ENCODE peak calls at places on chromosomes 4 and X, in five cellular contexts. B is AG04450, L is coronary artery, D is astrocyte of the cerebellum, P is body of pancreas. E is an unnamed sample.

GRCh38 chr4:15688056-15688455 is 6.4 kb downstream of the FAM200B start:
- DNase-seq in D (no peak), B (no peak), P (no peak), L (no peak), E (no peak)

GRCh38 chr4:3399277-3400194 is 42.2 kb upstream of the HGFAC start:
- DNase-seq in B (no peak), L (no peak), D (peak), P (no peak), E (no peak)

GRCh38 chrX:118739577-118739976 is 12.2 kb downstream of the IL13RA1 start:
- DNase-seq in D (no peak), B (no peak), P (no peak), L (no peak), E (no peak)

GRCh38 chrX:134604701-134605271 is 53.5 kb downstream of the PLAC1 start:
- DNase-seq in B (no peak), L (no peak), P (peak), D (no peak), E (peak)

GRCh38 chr4:96742332-96743014 is 902.6 kb downstream of the PDHA2 start:
- DNase-seq in L (no peak), P (no peak), D (no peak), B (no peak), E (no peak)

GRCh38 chr4:72383439-72383838 is 185.6 kb downstream of the ADAMTS3 start:
- DNase-seq in P (no peak), B (no peak), L (no peak), D (no peak), E (no peak)

GRCh38 chr4:98994474-98995182 is 893 bp upstream of the METAP1 start:
- DNase-seq in P (no peak), D (no peak), B (no peak), L (no peak), E (no peak)

GRCh38 chr4:57426779-57427395 is 316.7 kb upstream of the IGFBP7 start:
- DNase-seq in L (no peak), D (peak), B (peak), P (peak), E (peak)

GRCh38 chrX:123171781-123172180 is 12.3 kb upstream of the GRIA3 start:
- DNase-seq in P (no peak), B (no peak), L (no peak), D (no peak), E (no peak)

GRCh38 chr4:154622598-154622997 is 10.1 kb upstream of the FGG start:
- DNase-seq in D (peak), L (no peak), B (peak), P (peak), E (no peak)

GRCh38 chr4:113170818-113171468 is 121.5 kb downstream of the ANK2 start:
- DNase-seq in D (no peak), P (no peak), L (no peak), B (no peak), E (no peak)

GRCh38 chrX:136147320-136147901 is at the start of gene FHL1:
- DNase-seq in D (no peak), L (peak), B (no peak), P (peak), E (peak)

GRCh38 chrX:2334237-2334636 is 166.5 kb downstream of the DHRSX start:
- DNase-seq in P (no peak), L (no peak), B (no peak), D (no peak), E (no peak)

GRCh38 chr4:133594246-133595207 is 445.4 kb downstream of the PCDH10 start:
- DNase-seq in D (peak), B (no peak), P (no peak), L (no peak), E (no peak)

GRCh38 chrX:67545772-67546495 is 2.1 kb downstream of the AR start:
- DNase-seq in D (no peak), L (peak), B (no peak), P (peak), E (no peak)

GRCh38 chr4:163343604-163344146 is at the start of gene NPY5R:
- DNase-seq in D (no peak), L (no peak), B (no peak), P (no peak), E (no peak)

GRCh38 chr4:88804234-88804633 is 106.6 kb upstream of the NAP1L5 start:
- DNase-seq in D (no peak), P (no peak), L (no peak), B (no peak), E (no peak)

GRCh38 chr4:181674315-181674714 is 568.9 kb upstream of the TENM3 start:
- DNase-seq in D (peak), B (no peak), P (no peak), L (no peak), E (no peak)

GRCh38 chr4:891747-892146 is 40.4 kb downstream of the GAK start:
- DNase-seq in P (no peak), B (no peak), D (no peak), L (no peak), E (no peak)

GRCh38 chr4:53113433-53114215 is 251.5 kb downstream of the RASL11B start:
- DNase-seq in L (no peak), B (no peak), P (no peak), D (no peak), E (no peak)

GRCh38 chr4:114077610-114078009 is 98.2 kb upstream of the ARSJ start:
- DNase-seq in B (peak), P (no peak), D (peak), L (no peak), E (no peak)

GRCh38 chrX:48278958-48279357 is 23.8 kb downstream of the SSX1 start:
- DNase-seq in P (peak), B (no peak), L (no peak), D (no peak), E (no peak)

GRCh38 chr4:2875556-2875955 is 31.9 kb downstream of the ADD1 start:
- DNase-seq in D (no peak), B (no peak), P (no peak), L (no peak), E (no peak)

GRCh38 chr4:123587983-123588494 is 191.4 kb downstream of the SPRY1 start:
- DNase-seq in B (peak), P (no peak), L (no peak), D (no peak), E (peak)

GRCh38 chr4:79865253-79865652 is 207.8 kb downstream of the ANTXR2 start:
- DNase-seq in D (peak), P (no peak), B (no peak), L (no peak), E (no peak)

GRCh38 chr4:139042981-139043460 is 27.4 kb downstream of the NOCT start:
- DNase-seq in B (no peak), D (no peak), P (no peak), L (no peak), E (no peak)

GRCh38 chr4:123536225-123536624 is 139.6 kb downstream of the SPRY1 start:
- DNase-seq in L (no peak), B (no peak), P (no peak), D (no peak), E (no peak)

GRCh38 chr4:183987529-183987946 is 82.4 kb downstream of the STOX2 start:
- DNase-seq in B (peak), P (peak), D (peak), L (peak), E (peak)

GRCh38 chr4:68498413-68499007 is 51.2 kb downstream of the TMPRSS11E start:
- DNase-seq in D (peak), P (peak), B (peak), L (no peak), E (peak)

GRCh38 chrX:63349307-63349706 is 1.8 kb downstream of the SPIN4 start:
- DNase-seq in P (no peak), D (no peak), B (no peak), L (no peak), E (no peak)

GRCh38 chr4:30720021-30720655 is at the start of gene PCDH7:
- DNase-seq in B (no peak), L (no peak), D (no peak), P (no peak), E (peak)

GRCh38 chr4:151719045-151719743 is 41.6 kb downstream of the GATB start:
- DNase-seq in D (no peak), L (no peak), P (no peak), B (no peak), E (no peak)

GRCh38 chrX:46588263-46588662 is 14.7 kb downstream of the CHST7 start:
- DNase-seq in D (peak), P (no peak), L (no peak), B (no peak), E (no peak)

GRCh38 chr4:8858925-8859210 is 12.8 kb downstream of the HMX1 start:
- DNase-seq in D (no peak), P (no peak), L (no peak), B (no peak), E (no peak)

GRCh38 chr4:186624951-186625350 is 69.6 kb upstream of the MTNR1A start:
- DNase-seq in D (peak), P (no peak), L (no peak), B (peak), E (no peak)

GRCh38 chrX:86148024-86148511 is at the start of gene DACH2:
- DNase-seq in L (peak), P (peak), B (peak), D (peak), E (peak)

DNA sequence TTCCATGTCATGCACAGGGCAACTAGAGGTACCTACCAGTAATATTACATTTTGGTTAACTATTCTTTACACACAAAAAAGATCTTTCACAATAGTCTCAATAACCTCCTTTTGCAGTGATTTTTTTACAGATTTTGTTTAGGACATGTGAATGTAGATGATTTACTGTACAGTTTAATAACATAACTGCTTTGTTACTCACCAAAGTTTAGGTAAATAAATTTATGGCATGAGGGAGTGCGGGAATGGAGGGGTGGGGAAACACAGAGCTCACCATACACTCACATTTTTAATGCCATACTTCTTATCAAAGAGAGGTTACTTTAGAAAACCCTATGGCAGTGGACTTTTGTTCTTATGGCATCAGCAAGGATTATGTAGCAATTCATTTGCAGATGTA is 93.1 kb upstream of the TEX13A start:
- DNase-seq in B (no peak), L (no peak), D (no peak), P (no peak), E (no peak)
- H3K4me3 ChIP-seq in B (no peak), L (no peak), D (no peak), P (no peak), E (no peak)

DNA sequence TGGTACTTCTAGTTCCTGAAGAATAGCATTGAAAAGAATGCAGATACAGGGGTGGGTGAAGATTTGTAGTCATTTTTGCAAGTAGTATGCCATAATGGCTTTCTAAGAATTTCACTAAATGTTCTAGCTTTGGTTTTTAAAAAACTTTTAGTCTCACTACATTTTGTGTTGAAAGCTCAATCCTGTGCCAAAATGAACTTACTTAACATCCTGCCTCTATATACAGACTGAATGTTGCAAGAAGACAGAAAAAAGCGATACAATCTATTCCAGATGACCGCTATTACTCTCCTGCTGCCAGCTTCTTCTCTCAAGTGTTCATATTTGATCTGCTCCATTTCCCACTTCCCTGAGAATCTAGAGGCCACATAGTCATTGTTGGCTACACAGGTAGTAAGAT is 977.0 kb upstream of the ADGRL3 start:
- DNase-seq in P (no peak), B (no peak), D (no peak), L (no peak), E (no peak)
- H3K4me3 ChIP-seq in P (no peak), B (no peak), D (no peak), L (no peak), E (no peak)

GRCh38 chrX:11462648-11463047 is 169.4 kb downstream of the AMELX start:
- DNase-seq in P (no peak), L (no peak), D (no peak), B (no peak), E (no peak)
- H3K4me3 ChIP-seq in P (no peak), L (no peak), D (no peak), B (no peak), E (no peak)

GRCh38 chrX:79263550-79263949 is 103.6 kb downstream of the ITM2A start:
- DNase-seq in D (no peak), P (no peak), L (no peak), B (no peak), E (no peak)

DNA sequence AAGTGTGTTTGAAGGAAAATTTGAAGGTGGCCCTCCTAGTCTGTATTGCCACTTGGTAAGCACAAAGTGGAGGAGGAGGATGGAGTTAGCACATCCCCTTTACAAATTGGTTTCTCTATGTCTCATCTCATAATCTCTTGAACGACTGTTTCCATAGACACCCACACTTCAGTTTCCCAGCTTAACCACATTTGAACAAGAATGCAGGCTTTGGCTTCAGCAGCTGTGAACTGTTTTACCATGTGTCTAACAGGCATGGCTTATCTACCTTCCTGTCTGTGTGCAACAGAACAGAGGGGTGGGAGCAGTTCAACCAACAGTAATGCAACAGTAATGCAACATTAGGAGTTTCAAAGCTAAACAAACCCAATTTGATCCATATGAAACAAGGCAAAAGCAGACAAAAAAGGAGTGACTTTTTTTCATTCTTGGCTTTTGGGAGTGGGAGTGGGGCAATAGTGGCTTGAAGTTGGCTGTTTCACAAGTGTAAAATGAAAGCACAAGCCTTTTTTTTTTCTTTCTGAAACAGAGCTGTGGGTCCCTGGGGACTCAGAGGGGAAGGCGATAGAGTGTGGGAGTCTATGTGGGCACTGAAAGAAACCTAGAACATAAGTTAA is 108.0 kb downstream of the ITM2A start:
- DNase-seq in P (no peak), D (no peak), L (no peak), B (no peak), E (no peak)
- H3K4me3 ChIP-seq in P (no peak), D (no peak), L (no peak), B (no peak), E (no peak)

GRCh38 chr4:48986654-48987164 is 634 bp downstream of the CWH43 start:
- DNase-seq in D (no peak), P (no peak), B (no peak), L (no peak), E (no peak)

GRCh38 chr4:48985976-48986653 is at the start of gene CWH43:
- DNase-seq in P (no peak), D (no peak), L (no peak), B (no peak), E (peak)

GRCh38 chr4:48985602-48985975 is 486 bp upstream of the CWH43 start:
- DNase-seq in D (no peak), L (no peak), P (no peak), B (no peak), E (no peak)

GRCh38 chr4:48991357-48991756 is 5.3 kb downstream of the CWH43 start:
- DNase-seq in D (no peak), P (no peak), L (no peak), B (no peak), E (no peak)

DNA sequence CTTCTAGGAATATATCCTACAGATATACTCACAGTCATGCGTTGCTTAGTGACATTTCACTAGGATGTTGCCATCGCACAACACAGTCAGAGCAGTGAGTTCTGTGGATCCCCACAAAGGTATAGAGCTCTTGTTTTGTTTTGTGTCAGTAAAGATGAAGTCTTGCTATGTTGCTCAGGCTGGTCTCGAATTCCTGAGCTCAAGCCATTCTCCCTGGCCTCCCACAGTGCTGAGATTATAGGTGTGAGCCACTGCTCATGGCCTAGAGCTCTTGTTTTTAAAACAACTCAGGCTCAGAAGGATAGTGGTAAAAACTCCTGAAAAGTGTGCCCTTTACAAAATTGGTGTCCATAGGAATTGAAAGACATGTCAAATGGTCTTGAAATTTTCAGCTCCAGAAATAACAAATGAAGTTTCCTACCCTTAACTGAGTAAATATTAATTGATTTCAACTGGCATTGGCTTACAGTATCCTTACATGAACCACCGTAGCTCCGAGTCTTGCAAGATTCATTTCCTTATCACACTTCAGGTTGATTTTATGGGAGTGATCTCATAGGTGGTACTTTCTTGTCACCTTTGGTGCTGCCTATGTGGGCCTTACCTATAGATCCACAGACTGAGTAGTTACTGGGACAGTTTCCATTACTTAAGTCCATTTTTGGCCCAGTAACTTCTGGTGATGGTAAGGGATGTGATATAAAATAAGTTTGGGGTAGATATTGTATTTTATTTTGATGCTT is 3.6 kb downstream of the CWH43 start:
- DNase-seq in D (no peak), B (no peak), P (no peak), L (no peak), E (no peak)
- H3K4me3 ChIP-seq in D (no peak), B (no peak), P (no peak), L (no peak), E (no peak)

E was measured in stomach.